ENCODE peak calls at places on chromosomes 13 and 19, in four cellular contexts. Z is transverse colon, H is HCT116, C is prostate gland. F is an unnamed sample.

GRCh38 chr19:41064974-41065569 is 23.2 kb upstream of the CYP2A13 start:
- DNase-seq in C (no peak), H (peak; percentile 61), Z (no peak), F (no peak)

GRCh38 chr13:43307921-43308433 is 284.6 kb downstream of the DNAJC15 start:
- DNase-seq in H (no peak), Z (peak; percentile 75), C (peak; percentile 85), F (peak; percentile 85)

GRCh38 chr19:50713556-50714236 is 5.9 kb downstream of the SHANK1 start:
- DNase-seq in C (no peak), Z (no peak), H (no peak), F (no peak)

GRCh38 chr19:35644987-35645679 is 3.0 kb upstream of the COX6B1 start:
- DNase-seq in C (peak; percentile 74), Z (peak; percentile 92), H (peak; percentile 56), F (peak; percentile 80)

GRCh38 chr19:35013047-35013819 is 13.1 kb downstream of the GRAMD1A start:
- DNase-seq in Z (peak; percentile 77), C (peak; percentile 64), H (no peak), F (peak; percentile 50)

GRCh38 chr13:85313761-85314503 is 485.3 kb downstream of the SLITRK6 start:
- DNase-seq in H (peak; percentile 62), Z (no peak), C (no peak), F (no peak)

GRCh38 chr13:74550039-74550438 is 415.8 kb upstream of the KLF12 start:
- DNase-seq in Z (no peak), H (no peak), C (no peak), F (peak; percentile 28)

GRCh38 chr19:38734426-38735256 is 9.6 kb downstream of the CAPN12 start:
- DNase-seq in C (no peak), Z (peak; percentile 56), H (no peak), F (peak; percentile 55)

GRCh38 chr19:2575734-2576481 is 100.0 kb downstream of the GADD45B start:
- DNase-seq in Z (peak; percentile 42), C (no peak), H (no peak), F (no peak)
- TF ChIP-seq POLR2AphosphoS5 in Z (peak; percentile 53), C (peak; percentile 45), H (no peak), F (no peak)

DNA sequence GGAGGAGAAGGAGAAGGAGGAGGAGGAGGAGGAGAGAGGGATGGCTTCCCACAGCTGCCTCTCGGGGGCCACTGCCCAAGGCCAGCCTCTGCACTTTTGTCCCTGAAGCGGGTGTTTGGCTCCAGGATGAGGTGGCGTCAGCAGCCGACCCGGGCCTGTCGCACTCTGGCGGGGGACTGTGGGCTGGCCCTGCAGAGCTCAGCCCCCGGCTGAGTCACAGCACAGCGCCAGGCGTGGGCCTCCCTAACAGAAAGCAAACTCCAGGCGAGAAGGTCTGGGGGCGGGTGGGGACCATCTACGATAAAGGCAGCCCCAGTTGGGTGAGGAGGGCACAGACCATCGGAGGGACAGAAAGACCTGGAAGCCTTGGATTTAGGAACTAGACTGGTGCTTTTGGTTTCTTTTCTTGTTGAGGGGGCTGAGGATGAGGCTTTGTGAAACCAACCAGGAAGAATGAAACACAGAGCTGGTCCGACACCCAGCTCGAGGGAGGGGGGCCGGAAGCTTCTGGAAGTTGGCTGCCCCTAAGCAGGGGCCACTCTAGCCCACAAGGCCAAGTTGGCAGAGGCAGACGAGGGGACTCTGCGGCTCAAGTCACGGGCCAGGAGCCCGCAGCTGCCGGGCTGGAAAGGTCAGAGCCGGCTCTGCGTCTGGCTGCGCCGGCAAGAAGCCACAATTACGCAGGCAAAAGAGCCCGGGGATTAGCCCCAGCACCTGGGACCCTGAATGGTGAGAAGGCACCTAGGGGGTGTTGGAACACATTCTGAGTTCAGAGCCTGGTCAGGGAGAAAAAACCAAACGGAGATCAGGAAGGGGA is 18.2 kb downstream of the LSM4 start:
- DNase-seq in C (no peak), H (no peak), Z (peak; percentile 75), F (peak; percentile 81)
- TF ChIP-seq CTCF in C (no peak), H (no peak), Z (no peak), F (no peak)

DNA sequence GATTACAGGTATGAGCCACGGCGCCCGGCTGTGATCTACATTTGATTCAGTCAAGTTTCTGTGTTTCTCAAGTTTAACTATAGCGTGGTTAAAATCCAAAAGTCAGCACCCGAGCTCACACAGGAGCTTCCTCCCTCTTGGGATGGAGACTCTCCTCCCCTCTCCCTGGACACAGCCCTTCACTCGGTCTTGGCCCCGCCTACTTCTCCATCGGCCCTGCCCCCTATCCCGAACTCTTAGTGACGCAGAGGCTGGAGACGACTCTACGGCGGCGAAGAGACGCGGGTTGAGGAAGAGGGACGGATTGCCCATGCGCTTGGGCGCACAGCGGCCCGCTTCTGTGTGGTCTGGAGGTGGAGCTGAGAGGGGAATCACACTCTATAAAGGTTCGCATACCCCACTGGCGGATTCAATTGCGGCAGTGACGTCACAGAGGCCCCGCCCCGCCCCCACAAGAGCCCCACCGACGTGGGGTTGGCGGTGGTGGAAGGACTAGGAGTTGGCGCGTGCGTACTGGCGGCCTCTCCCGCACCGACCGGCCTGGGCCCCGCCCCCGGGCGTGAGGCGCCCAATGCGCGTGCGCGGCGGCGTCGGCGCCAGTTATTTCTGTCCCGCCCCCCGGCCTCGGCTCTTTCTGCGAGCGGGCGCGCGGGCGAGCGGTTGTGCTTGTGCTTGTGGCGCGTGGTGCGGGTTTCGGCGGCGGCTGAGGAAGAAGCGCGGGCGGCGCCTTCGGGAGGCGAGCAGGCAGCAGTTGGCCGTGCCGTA is at the start of gene TRIM28:
- DNase-seq in C (peak; percentile 98), H (peak; percentile 96), Z (peak; percentile 99), F (peak; percentile 99)
- TF ChIP-seq POLR2AphosphoS5 in C (peak; percentile 97), H (peak; percentile 97), Z (peak; percentile 99), F (peak; percentile 97)

GRCh38 chr13:30038884-30039283 is 188.5 kb upstream of the UBL3 start:
- DNase-seq in H (no peak), C (no peak), Z (no peak), F (no peak)
- TF ChIP-seq CTCF in H (peak; percentile 18), C (no peak), Z (no peak), F (no peak)

F was measured in HL-60.